ENCODE peak calls at places on chromosomes 16 and 17, in six cellular contexts. One of them, this sample, is unnamed.
A peak's percentile ranks its signal among the peaks of the same experiment; 100 is the strongest.

GRCh38 chr16:4293822-4294457 is 21.1 kb upstream of the TFAP4 start:
- DNase-seq in BJ: no peak
- DNase-seq in WERI-Rb-1: peak; percentile 52
- DNase-seq in tibial nerve: no peak
- DNase-seq in suprapubic skin: no peak
- DNase-seq in upper lobe of right lung: peak; percentile 75
- DNase-seq in this sample: peak; percentile 81

GRCh38 chr17:19302791-19303233 is 59.7 kb downstream of the B9D1 start:
- DNase-seq in suprapubic skin: no peak
- DNase-seq in BJ: no peak
- DNase-seq in WERI-Rb-1: no peak
- DNase-seq in upper lobe of right lung: peak; percentile 53
- DNase-seq in tibial nerve: no peak
- DNase-seq in this sample: no peak

GRCh38 chr17:56681561-56682266 is 88.2 kb downstream of the NOG start:
- DNase-seq in BJ: peak; percentile 79
- DNase-seq in WERI-Rb-1: no peak
- DNase-seq in tibial nerve: no peak
- DNase-seq in suprapubic skin: no peak
- DNase-seq in upper lobe of right lung: no peak
- DNase-seq in this sample: no peak

GRCh38 chr16:27759301-27759871 is 209.4 kb downstream of the KATNIP start:
- DNase-seq in WERI-Rb-1: no peak
- DNase-seq in BJ: no peak
- DNase-seq in tibial nerve: no peak
- DNase-seq in upper lobe of right lung: no peak
- DNase-seq in suprapubic skin: no peak
- DNase-seq in this sample: no peak

GRCh38 chr17:6496636-6497441 is 52.6 kb downstream of the PIMREG start:
- DNase-seq in upper lobe of right lung: peak; percentile 36
- DNase-seq in WERI-Rb-1: peak; percentile 43
- DNase-seq in suprapubic skin: peak; percentile 63
- DNase-seq in BJ: no peak
- DNase-seq in tibial nerve: no peak
- DNase-seq in this sample: no peak

GRCh38 chr17:1340371-1340770 is 59.7 kb downstream of the YWHAE start:
- DNase-seq in tibial nerve: no peak
- DNase-seq in suprapubic skin: no peak
- DNase-seq in upper lobe of right lung: peak; percentile 38
- DNase-seq in WERI-Rb-1: no peak
- DNase-seq in BJ: no peak
- DNase-seq in this sample: no peak

GRCh38 chr16:6615661-6616060 is 717.0 kb upstream of the RBFOX1 start:
- DNase-seq in BJ: no peak
- DNase-seq in suprapubic skin: no peak
- DNase-seq in upper lobe of right lung: no peak
- DNase-seq in tibial nerve: no peak
- DNase-seq in WERI-Rb-1: no peak
- DNase-seq in this sample: no peak

GRCh38 chr17:36545093-36545464 is 360 bp downstream of the GGNBP2 start:
- DNase-seq in WERI-Rb-1: no peak
- DNase-seq in suprapubic skin: no peak
- DNase-seq in BJ: no peak
- DNase-seq in upper lobe of right lung: no peak
- DNase-seq in tibial nerve: no peak
- DNase-seq in this sample: no peak

GRCh38 chr16:57091200-57091989 is 988 bp upstream of the CPNE2 start:
- DNase-seq in WERI-Rb-1: peak; percentile 64
- DNase-seq in suprapubic skin: no peak
- DNase-seq in tibial nerve: peak; percentile 48
- DNase-seq in BJ: no peak
- DNase-seq in upper lobe of right lung: peak; percentile 82
- DNase-seq in this sample: peak; percentile 62

GRCh38 chr17:67082110-67082509 is 37.8 kb downstream of the CACNG1 start:
- DNase-seq in BJ: no peak
- DNase-seq in suprapubic skin: no peak
- DNase-seq in tibial nerve: no peak
- DNase-seq in WERI-Rb-1: no peak
- DNase-seq in upper lobe of right lung: no peak
- DNase-seq in this sample: no peak

GRCh38 chr16:67733734-67734470 is 14.8 kb upstream of the GFOD2 start:
- DNase-seq in BJ: no peak
- DNase-seq in tibial nerve: no peak
- DNase-seq in WERI-Rb-1: no peak
- DNase-seq in upper lobe of right lung: no peak
- DNase-seq in suprapubic skin: no peak
- DNase-seq in this sample: no peak

GRCh38 chr16:88941051-88941932 is 35.7 kb downstream of the CBFA2T3 start:
- DNase-seq in WERI-Rb-1: peak; percentile 33
- DNase-seq in suprapubic skin: no peak
- DNase-seq in upper lobe of right lung: no peak
- DNase-seq in tibial nerve: no peak
- DNase-seq in BJ: no peak
- DNase-seq in this sample: peak; percentile 68

GRCh38 chr16:50833929-50834328 is 92.0 kb downstream of the CYLD start:
- DNase-seq in BJ: no peak
- DNase-seq in WERI-Rb-1: no peak
- DNase-seq in tibial nerve: no peak
- DNase-seq in upper lobe of right lung: no peak
- DNase-seq in suprapubic skin: peak; percentile 13
- DNase-seq in this sample: no peak

GRCh38 chr16:78809535-78809934 is 710.1 kb downstream of the WWOX start:
- DNase-seq in suprapubic skin: no peak
- DNase-seq in tibial nerve: no peak
- DNase-seq in upper lobe of right lung: no peak
- DNase-seq in WERI-Rb-1: no peak
- DNase-seq in BJ: no peak
- DNase-seq in this sample: no peak

GRCh38 chr16:4654387-4654901 is 29.8 kb downstream of the MGRN1 start:
- DNase-seq in upper lobe of right lung: peak; percentile 86
- DNase-seq in tibial nerve: no peak
- DNase-seq in BJ: no peak
- DNase-seq in suprapubic skin: no peak
- DNase-seq in WERI-Rb-1: no peak
- DNase-seq in this sample: no peak

GRCh38 chr16:68823401-68823800 is 19.9 kb upstream of the TANGO6 start:
- DNase-seq in WERI-Rb-1: no peak
- DNase-seq in tibial nerve: no peak
- DNase-seq in suprapubic skin: no peak
- DNase-seq in BJ: peak; percentile 71
- DNase-seq in upper lobe of right lung: no peak
- DNase-seq in this sample: no peak

GRCh38 chr17:57140321-57140720 is 55.3 kb downstream of the AKAP1 start:
- DNase-seq in suprapubic skin: no peak
- DNase-seq in BJ: no peak
- DNase-seq in upper lobe of right lung: no peak
- DNase-seq in WERI-Rb-1: no peak
- DNase-seq in tibial nerve: no peak
- DNase-seq in this sample: no peak

GRCh38 chr17:260031-260791 is 78.8 kb upstream of the DOC2B start:
- DNase-seq in WERI-Rb-1: peak; percentile 4
- DNase-seq in tibial nerve: no peak
- DNase-seq in upper lobe of right lung: peak; percentile 40
- DNase-seq in suprapubic skin: peak; percentile 54
- DNase-seq in BJ: no peak
- DNase-seq in this sample: no peak

GRCh38 chr17:60893475-60893874 is 215.8 kb downstream of the BCAS3 start:
- DNase-seq in upper lobe of right lung: no peak
- DNase-seq in WERI-Rb-1: no peak
- DNase-seq in BJ: no peak
- DNase-seq in tibial nerve: no peak
- DNase-seq in suprapubic skin: no peak
- DNase-seq in this sample: no peak

GRCh38 chr16:7013990-7014389 is 318.7 kb upstream of the RBFOX1 start:
- DNase-seq in WERI-Rb-1: no peak
- DNase-seq in BJ: no peak
- DNase-seq in tibial nerve: no peak
- DNase-seq in suprapubic skin: no peak
- DNase-seq in upper lobe of right lung: no peak
- DNase-seq in this sample: peak; percentile 24

GRCh38 chr17:42845918-42846593 is 1.7 kb downstream of the AOC2 start:
- DNase-seq in tibial nerve: no peak
- DNase-seq in BJ: no peak
- DNase-seq in suprapubic skin: no peak
- DNase-seq in WERI-Rb-1: no peak
- DNase-seq in upper lobe of right lung: no peak
- DNase-seq in this sample: no peak

GRCh38 chr17:42984486-42984885 is 4.1 kb downstream of the RUNDC1 start:
- DNase-seq in upper lobe of right lung: no peak
- DNase-seq in BJ: no peak
- DNase-seq in suprapubic skin: no peak
- DNase-seq in WERI-Rb-1: no peak
- DNase-seq in tibial nerve: no peak
- DNase-seq in this sample: no peak

GRCh38 chr17:69358688-69359596 is 32.0 kb upstream of the ABCA5 start:
- DNase-seq in suprapubic skin: no peak
- DNase-seq in upper lobe of right lung: no peak
- DNase-seq in tibial nerve: no peak
- DNase-seq in BJ: no peak
- DNase-seq in WERI-Rb-1: peak; percentile 63
- DNase-seq in this sample: peak; percentile 10

GRCh38 chr17:75113798-75114551 is 4.2 kb downstream of the ARMC7 start:
- DNase-seq in WERI-Rb-1: peak; percentile 91
- DNase-seq in upper lobe of right lung: peak; percentile 88
- DNase-seq in BJ: peak; percentile 36
- DNase-seq in suprapubic skin: peak; percentile 96
- DNase-seq in tibial nerve: peak; percentile 98
- DNase-seq in this sample: peak; percentile 91

GRCh38 chr16:9123871-9124270 is 32.4 kb downstream of the HAPSTR1 start:
- DNase-seq in tibial nerve: no peak
- DNase-seq in upper lobe of right lung: peak; percentile 85
- DNase-seq in WERI-Rb-1: no peak
- DNase-seq in suprapubic skin: peak; percentile 80
- DNase-seq in BJ: no peak
- DNase-seq in this sample: no peak

GRCh38 chr17:2982854-2983636 is 80.4 kb downstream of the OR1D5 start:
- DNase-seq in suprapubic skin: peak; percentile 86
- DNase-seq in BJ: peak; percentile 59
- DNase-seq in WERI-Rb-1: no peak
- DNase-seq in tibial nerve: no peak
- DNase-seq in upper lobe of right lung: peak; percentile 74
- DNase-seq in this sample: no peak

GRCh38 chr17:65155622-65156021 is 18.5 kb downstream of the RGS9 start:
- DNase-seq in suprapubic skin: no peak
- DNase-seq in tibial nerve: no peak
- DNase-seq in WERI-Rb-1: no peak
- DNase-seq in BJ: no peak
- DNase-seq in upper lobe of right lung: no peak
- DNase-seq in this sample: no peak

GRCh38 chr17:74872313-74873035 is at the start of gene FDXR:
- DNase-seq in BJ: no peak
- DNase-seq in WERI-Rb-1: no peak
- DNase-seq in upper lobe of right lung: no peak
- DNase-seq in suprapubic skin: no peak
- DNase-seq in tibial nerve: no peak
- DNase-seq in this sample: no peak

GRCh38 chr16:75252946-75253911 is 1.8 kb upstream of the BCAR1 start:
- DNase-seq in WERI-Rb-1: no peak
- DNase-seq in tibial nerve: no peak
- DNase-seq in BJ: no peak
- DNase-seq in upper lobe of right lung: peak; percentile 63
- DNase-seq in suprapubic skin: no peak
- DNase-seq in this sample: peak; percentile 40

GRCh38 chr16:6753553-6753952 is 579.1 kb upstream of the RBFOX1 start:
- DNase-seq in WERI-Rb-1: no peak
- DNase-seq in tibial nerve: no peak
- DNase-seq in suprapubic skin: no peak
- DNase-seq in BJ: no peak
- DNase-seq in upper lobe of right lung: no peak
- DNase-seq in this sample: peak; percentile 3

GRCh38 chr17:74877592-74878543 is 5.1 kb upstream of the FDXR start:
- DNase-seq in WERI-Rb-1: no peak
- DNase-seq in suprapubic skin: no peak
- DNase-seq in upper lobe of right lung: no peak
- DNase-seq in BJ: no peak
- DNase-seq in tibial nerve: no peak
- DNase-seq in this sample: no peak

GRCh38 chr17:62797959-62798358 is 10.2 kb downstream of the MARCHF10 start:
- DNase-seq in upper lobe of right lung: no peak
- DNase-seq in BJ: no peak
- DNase-seq in WERI-Rb-1: no peak
- DNase-seq in tibial nerve: no peak
- DNase-seq in suprapubic skin: no peak
- DNase-seq in this sample: no peak

GRCh38 chr17:65584604-65585521 is 23.4 kb upstream of the AXIN2 start:
- DNase-seq in BJ: no peak
- DNase-seq in WERI-Rb-1: no peak
- DNase-seq in tibial nerve: no peak
- DNase-seq in suprapubic skin: no peak
- DNase-seq in upper lobe of right lung: no peak
- DNase-seq in this sample: no peak

GRCh38 chr16:83586036-83586810 is 221.6 kb upstream of the HSBP1 start:
- DNase-seq in BJ: no peak
- DNase-seq in suprapubic skin: no peak
- DNase-seq in tibial nerve: no peak
- DNase-seq in WERI-Rb-1: peak; percentile 66
- DNase-seq in upper lobe of right lung: no peak
- DNase-seq in this sample: no peak
- TF ChIP-seq CTCF in BJ: no peak
- TF ChIP-seq CTCF in suprapubic skin: no peak
- TF ChIP-seq CTCF in tibial nerve: no peak
- TF ChIP-seq CTCF in WERI-Rb-1: peak; percentile 28
- TF ChIP-seq CTCF in upper lobe of right lung: no peak
- TF ChIP-seq CTCF in this sample: no peak

DNA sequence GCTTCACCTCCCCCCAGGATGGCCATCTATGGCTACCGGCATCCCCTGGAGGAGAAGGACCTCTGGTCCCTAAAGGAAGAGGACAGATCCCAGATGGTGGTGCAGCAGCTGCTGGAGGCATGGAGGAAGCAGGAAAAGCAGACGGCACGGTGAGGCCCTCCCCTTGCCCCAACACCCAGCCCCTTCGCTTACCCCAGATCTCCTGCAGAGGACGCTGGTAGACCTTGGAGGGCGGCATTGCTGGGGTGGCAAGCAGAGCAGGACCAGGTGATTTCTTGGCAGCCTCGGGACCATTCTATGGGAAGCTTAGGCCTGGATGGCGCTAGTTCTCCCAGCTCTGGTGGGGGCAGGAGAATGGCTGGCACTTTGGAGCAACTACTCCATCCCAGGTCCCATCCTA is 24.5 kb downstream of the ABCC3 start:
- DNase-seq in tibial nerve: no peak
- DNase-seq in BJ: no peak
- DNase-seq in suprapubic skin: no peak
- DNase-seq in WERI-Rb-1: no peak
- DNase-seq in upper lobe of right lung: no peak
- DNase-seq in this sample: no peak
- TF ChIP-seq CTCF in tibial nerve: no peak
- TF ChIP-seq CTCF in BJ: no peak
- TF ChIP-seq CTCF in suprapubic skin: no peak
- TF ChIP-seq CTCF in WERI-Rb-1: peak; percentile 29
- TF ChIP-seq CTCF in upper lobe of right lung: no peak
- TF ChIP-seq CTCF in this sample: no peak

GRCh38 chr16:49734330-49734729 is 121.6 kb downstream of the ZNF423 start:
- DNase-seq in tibial nerve: peak; percentile 11
- DNase-seq in upper lobe of right lung: no peak
- DNase-seq in suprapubic skin: no peak
- DNase-seq in WERI-Rb-1: no peak
- DNase-seq in BJ: no peak
- DNase-seq in this sample: no peak
- TF ChIP-seq CTCF in tibial nerve: no peak
- TF ChIP-seq CTCF in upper lobe of right lung: no peak
- TF ChIP-seq CTCF in suprapubic skin: no peak
- TF ChIP-seq CTCF in WERI-Rb-1: no peak
- TF ChIP-seq CTCF in BJ: no peak
- TF ChIP-seq CTCF in this sample: no peak

GRCh38 chr17:39863918-39864746 is at the start of gene IKZF3:
- DNase-seq in tibial nerve: no peak
- DNase-seq in WERI-Rb-1: peak; percentile 80
- DNase-seq in suprapubic skin: no peak
- DNase-seq in BJ: no peak
- DNase-seq in upper lobe of right lung: peak; percentile 93
- DNase-seq in this sample: peak; percentile 77
- TF ChIP-seq CTCF in tibial nerve: no peak
- TF ChIP-seq CTCF in WERI-Rb-1: peak; percentile 55
- TF ChIP-seq CTCF in suprapubic skin: no peak
- TF ChIP-seq CTCF in BJ: no peak
- TF ChIP-seq CTCF in upper lobe of right lung: peak; percentile 43
- TF ChIP-seq CTCF in this sample: no peak

This sample was measured in nephron progenitor cell.